ENCODE peak calls at places on chromosomes 6 and 20, in seven cellular contexts. One of them, this sample, is unnamed.

GRCh38 chr20:45157977-45158376 is 16.7 kb upstream of the PI3 start:
- DNase-seq in PC-3: peak
- DNase-seq in neural progenitor cell: no peak
- DNase-seq in hepatocyte: peak
- DNase-seq in GM23338: no peak
- DNase-seq in HCT116: peak
- DNase-seq in MM.1S: no peak
- DNase-seq in this sample: peak

GRCh38 chr6:43184268-43184985 is 2.4 kb downstream of the CUL9 start:
- DNase-seq in neural progenitor cell: no peak
- DNase-seq in PC-3: no peak
- DNase-seq in GM23338: no peak
- DNase-seq in MM.1S: no peak
- DNase-seq in hepatocyte: no peak
- DNase-seq in HCT116: no peak
- DNase-seq in this sample: no peak

GRCh38 chr20:38211200-38212097 is 46.4 kb upstream of the TGM2 start:
- DNase-seq in PC-3: no peak
- DNase-seq in GM23338: no peak
- DNase-seq in MM.1S: no peak
- DNase-seq in neural progenitor cell: no peak
- DNase-seq in hepatocyte: no peak
- DNase-seq in HCT116: no peak
- DNase-seq in this sample: peak

GRCh38 chr20:47161411-47161810 is 195.1 kb downstream of the ZMYND8 start:
- DNase-seq in MM.1S: no peak
- DNase-seq in hepatocyte: no peak
- DNase-seq in HCT116: no peak
- DNase-seq in GM23338: no peak
- DNase-seq in neural progenitor cell: no peak
- DNase-seq in PC-3: no peak
- DNase-seq in this sample: no peak

GRCh38 chr6:98136333-98136732 is 698.0 kb upstream of the POU3F2 start:
- DNase-seq in PC-3: no peak
- DNase-seq in GM23338: no peak
- DNase-seq in neural progenitor cell: peak
- DNase-seq in hepatocyte: no peak
- DNase-seq in MM.1S: no peak
- DNase-seq in HCT116: no peak
- DNase-seq in this sample: no peak

GRCh38 chr20:32539817-32540675 is 45.1 kb downstream of the NOL4L start:
- DNase-seq in hepatocyte: peak
- DNase-seq in neural progenitor cell: no peak
- DNase-seq in MM.1S: peak
- DNase-seq in PC-3: peak
- DNase-seq in GM23338: no peak
- DNase-seq in HCT116: no peak
- DNase-seq in this sample: no peak

GRCh38 chr6:96522469-96523009 is 933 bp downstream of the UFL1 start:
- DNase-seq in neural progenitor cell: no peak
- DNase-seq in HCT116: no peak
- DNase-seq in hepatocyte: peak
- DNase-seq in MM.1S: peak
- DNase-seq in PC-3: no peak
- DNase-seq in GM23338: no peak
- DNase-seq in this sample: peak

GRCh38 chr6:422423-423061 is 31.0 kb downstream of the IRF4 start:
- DNase-seq in hepatocyte: peak
- DNase-seq in PC-3: peak
- DNase-seq in HCT116: no peak
- DNase-seq in GM23338: no peak
- DNase-seq in MM.1S: no peak
- DNase-seq in neural progenitor cell: no peak
- DNase-seq in this sample: peak

GRCh38 chr20:35511814-35512420 is 17.5 kb downstream of the C20orf173 start:
- DNase-seq in PC-3: peak
- DNase-seq in hepatocyte: peak
- DNase-seq in GM23338: peak
- DNase-seq in MM.1S: no peak
- DNase-seq in HCT116: no peak
- DNase-seq in neural progenitor cell: peak
- DNase-seq in this sample: peak

GRCh38 chr20:49583669-49584417 is 15.9 kb upstream of the PTGIS start:
- DNase-seq in PC-3: peak
- DNase-seq in HCT116: no peak
- DNase-seq in GM23338: no peak
- DNase-seq in hepatocyte: peak
- DNase-seq in neural progenitor cell: no peak
- DNase-seq in MM.1S: no peak
- DNase-seq in this sample: peak

GRCh38 chr20:62820208-62820961 is 3.5 kb downstream of the COL9A3 start:
- DNase-seq in HCT116: no peak
- DNase-seq in MM.1S: no peak
- DNase-seq in neural progenitor cell: no peak
- DNase-seq in hepatocyte: no peak
- DNase-seq in PC-3: no peak
- DNase-seq in GM23338: no peak
- DNase-seq in this sample: no peak

GRCh38 chr20:14562976-14563375 is 225.6 kb upstream of the FLRT3 start:
- DNase-seq in hepatocyte: no peak
- DNase-seq in neural progenitor cell: no peak
- DNase-seq in MM.1S: no peak
- DNase-seq in GM23338: no peak
- DNase-seq in PC-3: no peak
- DNase-seq in HCT116: no peak
- DNase-seq in this sample: no peak

GRCh38 chr20:25248501-25249172 is 752 bp downstream of the PYGB start:
- DNase-seq in HCT116: no peak
- DNase-seq in neural progenitor cell: peak
- DNase-seq in hepatocyte: peak
- DNase-seq in MM.1S: peak
- DNase-seq in PC-3: peak
- DNase-seq in GM23338: peak
- DNase-seq in this sample: peak
- H2AFZ ChIP-seq in HCT116: no peak
- H2AFZ ChIP-seq in neural progenitor cell: peak
- H2AFZ ChIP-seq in hepatocyte: peak
- H2AFZ ChIP-seq in MM.1S: peak
- H2AFZ ChIP-seq in PC-3: peak
- H2AFZ ChIP-seq in GM23338: peak
- H2AFZ ChIP-seq in this sample: peak

GRCh38 chr6:135212020-135212806 is 31.1 kb downstream of the MYB start:
- DNase-seq in hepatocyte: no peak
- DNase-seq in MM.1S: no peak
- DNase-seq in HCT116: no peak
- DNase-seq in PC-3: peak
- DNase-seq in neural progenitor cell: no peak
- DNase-seq in GM23338: no peak
- DNase-seq in this sample: peak
- TF ChIP-seq EZH2phosphoT487 in hepatocyte: no peak
- TF ChIP-seq EZH2phosphoT487 in MM.1S: no peak
- TF ChIP-seq EZH2phosphoT487 in HCT116: no peak
- TF ChIP-seq EZH2phosphoT487 in PC-3: no peak
- TF ChIP-seq EZH2phosphoT487 in neural progenitor cell: no peak
- TF ChIP-seq EZH2phosphoT487 in GM23338: no peak
- TF ChIP-seq EZH2phosphoT487 in this sample: peak

GRCh38 chr20:2763186-2763585 is 37.2 kb downstream of the CPXM1 start:
- DNase-seq in neural progenitor cell: no peak
- DNase-seq in MM.1S: no peak
- DNase-seq in GM23338: no peak
- DNase-seq in hepatocyte: no peak
- DNase-seq in HCT116: no peak
- DNase-seq in PC-3: no peak
- DNase-seq in this sample: no peak
- TF ChIP-seq EZH2 in neural progenitor cell: no peak
- TF ChIP-seq EZH2 in MM.1S: no peak
- TF ChIP-seq EZH2 in GM23338: no peak
- TF ChIP-seq EZH2 in hepatocyte: no peak
- TF ChIP-seq EZH2 in HCT116: no peak
- TF ChIP-seq EZH2 in PC-3: no peak
- TF ChIP-seq EZH2 in this sample: no peak

GRCh38 chr6:10302566-10303235 is 112.2 kb downstream of the TFAP2A start:
- DNase-seq in MM.1S: no peak
- DNase-seq in GM23338: no peak
- DNase-seq in HCT116: no peak
- DNase-seq in PC-3: no peak
- DNase-seq in neural progenitor cell: no peak
- DNase-seq in hepatocyte: no peak
- DNase-seq in this sample: no peak

GRCh38 chr6:10305740-10306423 is 109.0 kb downstream of the TFAP2A start:
- DNase-seq in PC-3: peak
- DNase-seq in HCT116: no peak
- DNase-seq in neural progenitor cell: no peak
- DNase-seq in hepatocyte: no peak
- DNase-seq in MM.1S: no peak
- DNase-seq in GM23338: no peak
- DNase-seq in this sample: no peak

GRCh38 chr6:10307476-10307875 is 107.4 kb downstream of the TFAP2A start:
- DNase-seq in hepatocyte: no peak
- DNase-seq in PC-3: no peak
- DNase-seq in GM23338: peak
- DNase-seq in MM.1S: no peak
- DNase-seq in neural progenitor cell: no peak
- DNase-seq in HCT116: no peak
- DNase-seq in this sample: no peak

GRCh38 chr6:10307028-10307427 is 107.8 kb downstream of the TFAP2A start:
- DNase-seq in PC-3: no peak
- DNase-seq in MM.1S: no peak
- DNase-seq in hepatocyte: no peak
- DNase-seq in GM23338: no peak
- DNase-seq in HCT116: no peak
- DNase-seq in neural progenitor cell: no peak
- DNase-seq in this sample: no peak

DNA sequence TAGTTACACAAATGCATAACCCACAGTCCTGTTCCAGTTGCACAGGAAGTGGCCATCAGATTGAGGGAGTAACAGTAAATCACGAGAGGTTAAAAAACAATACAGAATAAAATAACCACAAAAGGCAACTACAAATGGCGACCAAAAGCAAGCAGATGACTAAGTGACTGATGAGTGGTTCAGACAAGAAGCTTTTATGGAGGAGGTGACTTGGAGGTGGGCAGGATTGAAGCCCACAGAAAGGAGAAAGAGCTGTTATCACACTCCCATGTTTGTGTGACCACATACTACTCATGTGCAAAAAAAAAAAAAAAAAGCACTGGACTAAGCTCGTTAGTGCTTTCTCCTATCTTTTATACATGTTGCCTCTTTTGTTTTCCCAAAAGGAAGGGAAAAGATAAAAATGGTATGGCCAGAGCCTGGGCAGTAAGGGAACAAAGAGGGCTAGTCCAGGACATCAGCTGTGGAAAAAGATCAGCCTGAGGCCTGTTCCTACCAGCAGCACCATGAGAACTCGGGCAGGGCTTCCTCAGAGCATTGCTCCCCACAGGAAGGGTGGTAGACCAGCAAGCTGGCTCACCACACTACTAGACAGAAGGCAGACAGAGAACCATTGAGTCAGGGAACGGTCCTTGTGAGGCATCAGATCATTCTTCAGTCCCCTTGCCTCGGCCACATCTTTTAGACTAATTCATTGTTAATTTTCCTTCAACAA is 110.9 kb downstream of the TFAP2A start:
- DNase-seq in MM.1S: no peak
- DNase-seq in hepatocyte: no peak
- DNase-seq in HCT116: no peak
- DNase-seq in GM23338: no peak
- DNase-seq in neural progenitor cell: no peak
- DNase-seq in PC-3: no peak
- DNase-seq in this sample: no peak
- H2AFZ ChIP-seq in MM.1S: peak
- H2AFZ ChIP-seq in hepatocyte: no peak
- H2AFZ ChIP-seq in HCT116: no peak
- H2AFZ ChIP-seq in GM23338: peak
- H2AFZ ChIP-seq in neural progenitor cell: peak
- H2AFZ ChIP-seq in PC-3: no peak
- H2AFZ ChIP-seq in this sample: no peak

DNA sequence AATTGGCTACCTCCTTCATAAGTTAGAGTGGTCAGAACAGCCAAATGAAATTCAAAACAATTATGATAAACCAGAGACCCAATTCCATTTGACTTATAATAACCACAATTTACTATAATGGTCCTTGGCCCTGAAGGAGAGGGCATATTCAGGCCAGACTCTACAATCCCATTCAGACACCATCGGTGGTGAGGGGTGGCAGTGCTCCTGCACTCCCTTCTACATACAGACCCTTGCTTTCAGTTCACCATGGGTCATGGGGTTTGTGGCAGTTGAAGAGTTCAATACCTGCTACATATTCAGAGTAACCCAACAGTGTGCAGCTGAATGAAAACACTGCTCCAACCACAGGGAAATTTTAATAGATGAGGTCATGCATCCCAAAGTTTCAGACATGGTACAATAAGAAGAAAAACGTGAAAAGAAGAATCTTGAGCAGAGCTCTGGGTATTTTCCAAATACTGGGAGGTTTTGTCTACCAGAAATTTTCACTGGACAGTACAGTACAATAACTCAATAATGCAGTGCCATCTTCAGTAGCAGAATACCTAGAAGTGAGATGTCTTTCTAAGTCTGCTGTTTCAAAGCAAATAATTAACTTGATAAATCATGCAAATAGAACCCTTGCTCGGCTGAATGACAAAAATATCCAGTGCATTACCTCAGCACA is 162.2 kb downstream of the PTPRK start:
- DNase-seq in PC-3: no peak
- DNase-seq in GM23338: no peak
- DNase-seq in MM.1S: no peak
- DNase-seq in hepatocyte: no peak
- DNase-seq in HCT116: no peak
- DNase-seq in neural progenitor cell: no peak
- DNase-seq in this sample: peak
- TF ChIP-seq EZH2phosphoT487 in PC-3: no peak
- TF ChIP-seq EZH2phosphoT487 in GM23338: no peak
- TF ChIP-seq EZH2phosphoT487 in MM.1S: no peak
- TF ChIP-seq EZH2phosphoT487 in hepatocyte: no peak
- TF ChIP-seq EZH2phosphoT487 in HCT116: no peak
- TF ChIP-seq EZH2phosphoT487 in neural progenitor cell: no peak
- TF ChIP-seq EZH2phosphoT487 in this sample: no peak

GRCh38 chr6:108123516-108123929 is 42.3 kb upstream of the NR2E1 start:
- DNase-seq in PC-3: no peak
- DNase-seq in GM23338: peak
- DNase-seq in neural progenitor cell: peak
- DNase-seq in hepatocyte: no peak
- DNase-seq in HCT116: no peak
- DNase-seq in MM.1S: no peak
- DNase-seq in this sample: no peak
- TF ChIP-seq EZH2 in PC-3: no peak
- TF ChIP-seq EZH2 in GM23338: peak
- TF ChIP-seq EZH2 in neural progenitor cell: peak
- TF ChIP-seq EZH2 in hepatocyte: no peak
- TF ChIP-seq EZH2 in HCT116: no peak
- TF ChIP-seq EZH2 in MM.1S: no peak
- TF ChIP-seq EZH2 in this sample: no peak